ENCODE peak calls at places on chromosomes 16 and 17, in six cellular contexts. One of them, this sample, is unnamed.

GRCh38 chr16:9275386-9275785 is 183.9 kb downstream of the HAPSTR1 start:
- DNase-seq in stimulated activated CD4-positive, alpha-beta T cell treated with anti-CD3 and anti-CD28 coated beads, Interleukin-2, amount 100 ng/mL, for 48 hours: no peak
- DNase-seq in T-helper 2 cell: no peak
- DNase-seq in HTR-8/SVneo: no peak
- DNase-seq in T-helper 9 cell: no peak
- DNase-seq in HCEC 1CT: no peak
- DNase-seq in this sample: no peak

GRCh38 chr16:90042946-90043514 is 23.8 kb upstream of the DBNDD1 start:
- DNase-seq in stimulated activated CD4-positive, alpha-beta T cell treated with anti-CD3 and anti-CD28 coated beads, Interleukin-2, amount 100 ng/mL, for 48 hours: no peak
- DNase-seq in T-helper 2 cell: no peak
- DNase-seq in HTR-8/SVneo: no peak
- DNase-seq in T-helper 9 cell: no peak
- DNase-seq in HCEC 1CT: no peak
- DNase-seq in this sample: no peak

GRCh38 chr17:81332118-81332834 is 37.2 kb upstream of the SLC38A10 start:
- DNase-seq in stimulated activated CD4-positive, alpha-beta T cell treated with anti-CD3 and anti-CD28 coated beads, Interleukin-2, amount 100 ng/mL, for 48 hours: no peak
- DNase-seq in T-helper 2 cell: no peak
- DNase-seq in HTR-8/SVneo: no peak
- DNase-seq in T-helper 9 cell: no peak
- DNase-seq in HCEC 1CT: no peak
- DNase-seq in this sample: no peak

GRCh38 chr16:67886387-67886786 is 1.7 kb downstream of the NRN1L start:
- DNase-seq in stimulated activated CD4-positive, alpha-beta T cell treated with anti-CD3 and anti-CD28 coated beads, Interleukin-2, amount 100 ng/mL, for 48 hours: no peak
- DNase-seq in T-helper 2 cell: no peak
- DNase-seq in HTR-8/SVneo: no peak
- DNase-seq in T-helper 9 cell: no peak
- DNase-seq in HCEC 1CT: no peak
- DNase-seq in this sample: no peak

GRCh38 chr16:15858921-15859668 is 2.3 kb upstream of the MYH11 start:
- DNase-seq in stimulated activated CD4-positive, alpha-beta T cell treated with anti-CD3 and anti-CD28 coated beads, Interleukin-2, amount 100 ng/mL, for 48 hours: no peak
- DNase-seq in T-helper 2 cell: no peak
- DNase-seq in HTR-8/SVneo: no peak
- DNase-seq in T-helper 9 cell: no peak
- DNase-seq in HCEC 1CT: no peak
- DNase-seq in this sample: no peak

GRCh38 chr16:585351-585750 is 4.5 kb upstream of the RAB40C start:
- DNase-seq in stimulated activated CD4-positive, alpha-beta T cell treated with anti-CD3 and anti-CD28 coated beads, Interleukin-2, amount 100 ng/mL, for 48 hours: no peak
- DNase-seq in T-helper 2 cell: no peak
- DNase-seq in HTR-8/SVneo: no peak
- DNase-seq in T-helper 9 cell: no peak
- DNase-seq in HCEC 1CT: no peak
- DNase-seq in this sample: no peak

GRCh38 chr16:52123842-52124241 is 423.1 kb downstream of the TOX3 start:
- DNase-seq in stimulated activated CD4-positive, alpha-beta T cell treated with anti-CD3 and anti-CD28 coated beads, Interleukin-2, amount 100 ng/mL, for 48 hours: no peak
- DNase-seq in T-helper 2 cell: no peak
- DNase-seq in HTR-8/SVneo: no peak
- DNase-seq in T-helper 9 cell: no peak
- DNase-seq in HCEC 1CT: no peak
- DNase-seq in this sample: no peak

GRCh38 chr16:7268182-7268581 is 64.5 kb upstream of the RBFOX1 start:
- DNase-seq in stimulated activated CD4-positive, alpha-beta T cell treated with anti-CD3 and anti-CD28 coated beads, Interleukin-2, amount 100 ng/mL, for 48 hours: peak; percentile 1
- DNase-seq in T-helper 2 cell: no peak
- DNase-seq in HTR-8/SVneo: no peak
- DNase-seq in T-helper 9 cell: no peak
- DNase-seq in HCEC 1CT: no peak
- DNase-seq in this sample: peak; percentile 1

GRCh38 chr17:289409-289808 is 63.2 kb downstream of the RPH3AL start:
- DNase-seq in stimulated activated CD4-positive, alpha-beta T cell treated with anti-CD3 and anti-CD28 coated beads, Interleukin-2, amount 100 ng/mL, for 48 hours: no peak
- DNase-seq in T-helper 2 cell: no peak
- DNase-seq in HTR-8/SVneo: no peak
- DNase-seq in T-helper 9 cell: no peak
- DNase-seq in HCEC 1CT: no peak
- DNase-seq in this sample: no peak